ENCODE peak calls at places on chromosomes 6 and 20, in nine cellular contexts. M is H9; E is NCI-H748 treated with DMSO at 0.1 percent for 48 hours; U is stimulated activated CD8-positive, alpha-beta memory T cell treated with anti-CD3 and anti-CD28 coated beads, Interleukin-15, amount 100 ng/mL, for 24 hours; I is activated T-helper 1 cell treated with anti-CD3 and anti-CD28 coated beads, Interleukin-12 subunit alpha, Interleukin-12 subunit beta, Interleukin-2, Interleukin-4 antibody, amounts not matched to agents 30 ng/mL and 10 ng/mL and 1 ng/mL, durations not matched to agents 14 hours and 24 hours and 36 hours; Y is activated B cell treated with CpG ODN at 0.5 μM for 24 hours; O is anterior cingulate cortex; R is NK-92 treated with Interleukin-12 subunit alpha and Interleukin-12 subunit beta, amount 100 ng/mL, for 24 hours; D is B cell. J is an unnamed sample.
A peak's percentile ranks its signal among the peaks of the same experiment; 100 is the strongest.

GRCh38 chr6:12578751-12579150 is 137.8 kb upstream of the PHACTR1 start:
- DNase-seq in M (no peak), E (no peak), U (no peak), I (no peak), Y (no peak), O (no peak), R (no peak), D (no peak), J (no peak)

GRCh38 chr20:2652724-2653510 is 485 bp downstream of the NOP56 start:
- DNase-seq in M (no peak), E (peak; percentile 35), U (no peak), I (no peak), Y (no peak), O (peak; percentile 59), R (peak; percentile 58), D (peak; percentile 73), J (no peak)

GRCh38 chr6:149235130-149235561 is 82.4 kb upstream of the TAB2 start:
- DNase-seq in M (no peak), E (peak; percentile 52), U (no peak), I (no peak), Y (no peak), O (no peak), R (no peak), D (peak; percentile 45), J (no peak)

GRCh38 chr20:61178431-61179080 is 73.5 kb upstream of the CDH4 start:
- DNase-seq in M (no peak), E (no peak), U (no peak), I (no peak), Y (no peak), O (no peak), R (no peak), D (no peak), J (no peak)

GRCh38 chr6:157552171-157552747 is 171.3 kb downstream of the ZDHHC14 start:
- DNase-seq in M (peak; percentile 97), E (no peak), U (no peak), I (no peak), Y (no peak), O (no peak), R (no peak), D (no peak), J (no peak)

GRCh38 chr6:166540631-166541331 is 45.7 kb downstream of the RAMACL start:
- DNase-seq in M (no peak), E (no peak), U (no peak), I (peak; percentile 39), Y (peak; percentile 31), O (no peak), R (peak; percentile 38), D (peak; percentile 53), J (no peak)

GRCh38 chr20:14142171-14142570 is 146.9 kb downstream of the MACROD2 start:
- DNase-seq in M (peak; percentile 84), E (peak; percentile 90), U (no peak), I (no peak), Y (no peak), O (no peak), R (no peak), D (no peak), J (peak; percentile 64)

GRCh38 chr6:87436435-87436834 is 28.7 kb downstream of the CFAP206 start:
- DNase-seq in M (peak; percentile 77), E (no peak), U (no peak), I (peak; percentile 51), Y (no peak), O (no peak), R (no peak), D (peak; percentile 20), J (no peak)

GRCh38 chr6:1614767-1615650 is 5.3 kb downstream of the FOXC1 start:
- DNase-seq in M (peak; percentile 75), E (no peak), U (no peak), I (no peak), Y (peak; percentile 47), O (no peak), R (no peak), D (peak; percentile 88), J (no peak)

GRCh38 chr6:38143191-38144154 is 323.9 kb downstream of the ZFAND3 start:
- DNase-seq in M (no peak), E (no peak), U (no peak), I (no peak), Y (no peak), O (peak; percentile 14), R (no peak), D (no peak), J (no peak)

GRCh38 chr6:157873735-157874344 is 50.8 kb downstream of the SNX9 start:
- DNase-seq in M (peak; percentile 86), E (no peak), U (peak; percentile 85), I (peak; percentile 69), Y (peak; percentile 73), O (peak; percentile 32), R (peak; percentile 60), D (peak; percentile 59), J (peak; percentile 61)

GRCh38 chr6:167762259-167762962 is 64.3 kb upstream of the AFDN start:
- DNase-seq in M (no peak), E (no peak), U (no peak), I (no peak), Y (no peak), O (no peak), R (no peak), D (no peak), J (no peak)

GRCh38 chr6:112481256-112481655 is 134.1 kb downstream of the RFPL4B start:
- DNase-seq in M (no peak), E (no peak), U (no peak), I (no peak), Y (no peak), O (no peak), R (no peak), D (no peak), J (no peak)

GRCh38 chr6:167827588-167828324 is 1.0 kb downstream of the AFDN start:
- DNase-seq in M (peak; percentile 55), E (peak; percentile 48), U (no peak), I (peak; percentile 17), Y (peak; percentile 46), O (no peak), R (no peak), D (no peak), J (no peak)

GRCh38 chr6:106509420-106510089 is 119.7 kb downstream of the RTN4IP1 start:
- DNase-seq in M (peak; percentile 57), E (no peak), U (no peak), I (no peak), Y (peak; percentile 29), O (no peak), R (no peak), D (peak; percentile 54), J (no peak)

GRCh38 chr6:55399331-55399730 is 72.1 kb downstream of the GFRAL start:
- DNase-seq in M (no peak), E (no peak), U (no peak), I (no peak), Y (no peak), O (no peak), R (no peak), D (no peak), J (no peak)

GRCh38 chr6:136251394-136251793 is 1.3 kb upstream of the MTFR2 start:
- DNase-seq in M (no peak), E (no peak), U (no peak), I (no peak), Y (no peak), O (no peak), R (no peak), D (no peak), J (no peak)

GRCh38 chr6:19180348-19181073 is 656.7 kb upstream of the ID4 start:
- DNase-seq in M (no peak), E (no peak), U (no peak), I (no peak), Y (no peak), O (no peak), R (no peak), D (no peak), J (no peak)

GRCh38 chr20:60020251-60020650 is 62.0 kb downstream of the CDH26 start:
- DNase-seq in M (no peak), E (no peak), U (no peak), I (no peak), Y (no peak), O (no peak), R (no peak), D (no peak), J (no peak)

GRCh38 chr6:23696946-23697345 is 429.1 kb upstream of the NRSN1 start:
- DNase-seq in M (no peak), E (no peak), U (no peak), I (no peak), Y (no peak), O (no peak), R (no peak), D (no peak), J (peak; percentile 65)

GRCh38 chr6:15086273-15087158 is 159.4 kb upstream of the JARID2 start:
- DNase-seq in M (no peak), E (no peak), U (no peak), I (no peak), Y (no peak), O (no peak), R (no peak), D (no peak), J (no peak)

GRCh38 chr6:193180-193579 is 99.1 kb upstream of the DUSP22 start:
- DNase-seq in M (no peak), E (no peak), U (no peak), I (no peak), Y (no peak), O (no peak), R (no peak), D (no peak), J (no peak)

GRCh38 chr6:115932481-115932880 is 128.2 kb downstream of the FRK start:
- DNase-seq in M (no peak), E (no peak), U (no peak), I (no peak), Y (no peak), O (no peak), R (no peak), D (no peak), J (peak; percentile 72)

GRCh38 chr6:152905551-152906299 is 77.1 kb downstream of the FBXO5 start:
- DNase-seq in M (no peak), E (no peak), U (no peak), I (no peak), Y (no peak), O (no peak), R (no peak), D (no peak), J (no peak)

J was measured in NCI-H446.